ENCODE peak calls at places on chromosome 5, in four cellular contexts. One of them, this sample, is unnamed.

GRCh38 chr5:172972557-172972956 is 11.0 kb upstream of the ATP6V0E1 start:
- DNase-seq in uterus: no peak
- DNase-seq in A549: no peak
- DNase-seq in brain microvascular endothelial cell: no peak
- DNase-seq in this sample: no peak

GRCh38 chr5:129410488-129410887 is 49.6 kb upstream of the ADAMTS19 start:
- DNase-seq in A549: no peak
- DNase-seq in brain microvascular endothelial cell: no peak
- DNase-seq in uterus: no peak
- DNase-seq in this sample: no peak

GRCh38 chr5:96771395-96771794 is 36.4 kb downstream of the ERAP1 start:
- DNase-seq in uterus: no peak
- DNase-seq in A549: no peak
- DNase-seq in brain microvascular endothelial cell: no peak
- DNase-seq in this sample: no peak

GRCh38 chr5:144189800-144190429 is 19.2 kb downstream of the KCTD16 start:
- DNase-seq in brain microvascular endothelial cell: peak
- DNase-seq in A549: peak
- DNase-seq in uterus: no peak
- DNase-seq in this sample: no peak

GRCh38 chr5:139404484-139404840 is 573 bp upstream of the SPATA24 start:
- DNase-seq in brain microvascular endothelial cell: no peak
- DNase-seq in uterus: no peak
- DNase-seq in A549: no peak
- DNase-seq in this sample: no peak

GRCh38 chr5:133238426-133239205 is 186.8 kb downstream of the HSPA4 start:
- DNase-seq in A549: no peak
- DNase-seq in uterus: no peak
- DNase-seq in brain microvascular endothelial cell: no peak
- DNase-seq in this sample: no peak

GRCh38 chr5:94057217-94057616 is 315.8 kb upstream of the POU5F2 start:
- DNase-seq in uterus: no peak
- DNase-seq in A549: no peak
- DNase-seq in brain microvascular endothelial cell: no peak
- DNase-seq in this sample: no peak

GRCh38 chr5:17167171-17167891 is 50.1 kb upstream of the BASP1 start:
- DNase-seq in brain microvascular endothelial cell: no peak
- DNase-seq in uterus: no peak
- DNase-seq in A549: no peak
- DNase-seq in this sample: no peak

GRCh38 chr5:151926186-151926585 is 1.5 kb upstream of the GLRA1 start:
- DNase-seq in brain microvascular endothelial cell: no peak
- DNase-seq in uterus: no peak
- DNase-seq in A549: no peak
- DNase-seq in this sample: no peak

GRCh38 chr5:151924564-151925395 is at the start of gene GLRA1:
- DNase-seq in brain microvascular endothelial cell: peak
- DNase-seq in A549: peak
- DNase-seq in uterus: no peak
- DNase-seq in this sample: peak

GRCh38 chr5:151917931-151918330 is 6.7 kb downstream of the GLRA1 start:
- DNase-seq in uterus: no peak
- DNase-seq in brain microvascular endothelial cell: no peak
- DNase-seq in A549: no peak
- DNase-seq in this sample: no peak

GRCh38 chr5:151925396-151925750 is 722 bp upstream of the GLRA1 start:
- DNase-seq in uterus: no peak
- DNase-seq in brain microvascular endothelial cell: no peak
- DNase-seq in A549: no peak
- DNase-seq in this sample: no peak

DNA sequence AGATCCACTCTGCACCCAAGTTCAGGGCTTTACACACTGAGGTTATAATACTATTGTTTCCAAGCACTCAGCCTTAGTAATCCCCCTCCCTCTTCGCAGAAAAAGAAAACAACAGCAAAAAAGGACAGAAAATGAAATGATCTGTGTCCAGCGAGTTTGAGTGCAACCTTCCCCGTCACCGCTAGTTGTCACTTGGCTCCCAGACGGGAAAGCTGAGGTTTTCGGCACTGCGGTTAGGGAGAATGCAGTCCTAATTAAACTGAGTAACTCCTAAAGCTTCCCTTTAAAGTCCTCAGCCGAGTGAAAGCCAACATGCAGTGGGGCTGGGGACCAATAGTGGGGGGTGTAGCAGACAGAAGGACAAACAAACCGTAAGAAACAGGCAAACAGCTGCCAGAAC is 786 bp downstream of the GLRA1 start:
- DNase-seq in uterus: no peak
- DNase-seq in A549: peak
- DNase-seq in brain microvascular endothelial cell: no peak
- DNase-seq in this sample: no peak
- TF ChIP-seq CTCF in uterus: no peak
- TF ChIP-seq CTCF in A549: no peak
- TF ChIP-seq CTCF in brain microvascular endothelial cell: peak
- TF ChIP-seq CTCF in this sample: no peak

GRCh38 chr5:140432212-140432611 is 30.6 kb downstream of the ANKHD1 start:
- DNase-seq in brain microvascular endothelial cell: no peak
- DNase-seq in A549: no peak
- DNase-seq in uterus: no peak
- DNase-seq in this sample: no peak

GRCh38 chr5:140424135-140424534 is 22.5 kb downstream of the ANKHD1 start:
- DNase-seq in A549: no peak
- DNase-seq in uterus: no peak
- DNase-seq in brain microvascular endothelial cell: peak
- DNase-seq in this sample: no peak

GRCh38 chr5:140432916-140433315 is 31.3 kb downstream of the ANKHD1 start:
- DNase-seq in brain microvascular endothelial cell: no peak
- DNase-seq in A549: no peak
- DNase-seq in uterus: no peak
- DNase-seq in this sample: no peak

GRCh38 chr5:140429724-140430123 is 28.1 kb downstream of the ANKHD1 start:
- DNase-seq in uterus: no peak
- DNase-seq in brain microvascular endothelial cell: no peak
- DNase-seq in A549: no peak
- DNase-seq in this sample: no peak
- TF ChIP-seq CTCF in uterus: no peak
- TF ChIP-seq CTCF in brain microvascular endothelial cell: no peak
- TF ChIP-seq CTCF in A549: no peak
- TF ChIP-seq CTCF in this sample: no peak

GRCh38 chr5:21661129-21661528 is 1192.0 kb downstream of the CDH12 start:
- DNase-seq in A549: no peak
- DNase-seq in brain microvascular endothelial cell: no peak
- DNase-seq in uterus: no peak
- DNase-seq in this sample: no peak

GRCh38 chr5:21665525-21665924 is 1187.6 kb downstream of the CDH12 start:
- DNase-seq in A549: no peak
- DNase-seq in uterus: no peak
- DNase-seq in brain microvascular endothelial cell: no peak
- DNase-seq in this sample: no peak

DNA sequence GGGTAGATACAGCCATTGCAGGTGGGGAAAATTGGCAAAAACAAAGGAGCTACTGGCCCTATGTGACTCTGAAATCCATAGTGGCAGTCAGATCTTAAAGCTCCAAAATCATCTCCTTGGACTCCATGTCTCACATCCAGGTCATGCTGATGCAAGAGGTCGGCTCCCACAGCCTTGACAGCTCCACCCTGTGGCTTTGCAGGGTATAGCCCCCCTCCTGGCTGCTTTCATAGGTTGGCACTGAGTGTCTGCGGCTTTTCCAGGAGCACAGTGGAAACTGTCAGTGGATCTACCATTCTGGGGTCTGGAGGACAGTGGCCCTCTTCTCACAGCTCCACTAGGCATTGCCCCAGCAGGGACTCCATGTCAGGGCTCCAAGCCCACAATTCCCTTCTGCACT is 1190.1 kb downstream of the CDH12 start:
- DNase-seq in A549: no peak
- DNase-seq in brain microvascular endothelial cell: no peak
- DNase-seq in uterus: no peak
- DNase-seq in this sample: no peak
- TF ChIP-seq CTCF in A549: no peak
- TF ChIP-seq CTCF in brain microvascular endothelial cell: peak
- TF ChIP-seq CTCF in uterus: no peak
- TF ChIP-seq CTCF in this sample: no peak

GRCh38 chr5:122776143-122776542 is 1.3 kb downstream of the SNX2 start:
- DNase-seq in A549: no peak
- DNase-seq in uterus: no peak
- DNase-seq in brain microvascular endothelial cell: no peak
- DNase-seq in this sample: no peak

GRCh38 chr5:122774519-122774860 is 390 bp upstream of the SNX2 start:
- DNase-seq in uterus: no peak
- DNase-seq in brain microvascular endothelial cell: no peak
- DNase-seq in A549: peak
- DNase-seq in this sample: no peak

GRCh38 chr5:122775713-122776084 is 819 bp downstream of the SNX2 start:
- DNase-seq in A549: no peak
- DNase-seq in brain microvascular endothelial cell: no peak
- DNase-seq in uterus: no peak
- DNase-seq in this sample: no peak

GRCh38 chr5:122773615-122774014 is 1.3 kb upstream of the SNX2 start:
- DNase-seq in uterus: no peak
- DNase-seq in brain microvascular endothelial cell: no peak
- DNase-seq in A549: no peak
- DNase-seq in this sample: no peak

DNA sequence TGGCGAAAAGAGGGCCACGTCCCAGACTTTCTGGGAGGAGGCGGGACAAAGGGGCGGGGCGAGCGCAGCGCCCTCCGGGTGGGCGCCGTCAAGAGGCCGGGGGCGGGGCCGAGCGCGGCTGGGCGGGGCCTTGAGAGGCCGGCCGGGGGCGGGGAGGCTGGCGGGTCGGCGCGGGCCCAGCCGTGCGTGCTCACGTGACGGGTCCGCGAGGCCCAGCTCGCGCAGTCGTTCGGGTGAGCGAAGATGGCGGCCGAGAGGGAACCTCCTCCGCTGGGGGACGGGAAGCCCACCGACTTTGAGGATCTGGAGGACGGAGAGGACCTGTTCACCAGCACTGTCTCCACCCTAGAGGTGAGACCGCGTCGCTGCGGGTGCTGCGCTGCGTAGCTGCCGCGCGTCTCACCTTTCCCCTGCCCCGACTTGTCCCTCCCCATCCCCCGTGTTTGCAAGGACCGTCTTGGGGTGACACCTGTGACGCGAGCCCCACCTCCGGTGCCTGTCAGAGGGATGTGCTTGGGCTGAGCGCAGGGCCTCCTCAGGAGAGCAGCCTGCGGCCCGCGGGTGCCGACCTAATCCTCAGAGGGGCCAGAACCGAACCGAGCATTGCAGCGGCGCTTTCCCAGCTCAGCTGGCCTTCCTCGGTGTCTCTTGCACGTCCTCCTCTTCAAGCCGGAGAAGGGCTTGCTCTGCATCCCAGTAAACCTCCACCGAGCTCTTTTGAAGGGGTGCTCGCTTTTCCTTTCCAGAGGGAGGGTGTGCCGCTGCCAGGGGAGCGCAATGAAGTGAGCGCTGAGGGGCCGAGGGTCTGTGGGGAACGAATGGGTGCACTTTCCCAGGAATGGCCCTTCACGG is at the start of gene SNX2:
- DNase-seq in uterus: peak
- DNase-seq in brain microvascular endothelial cell: peak
- DNase-seq in A549: peak
- DNase-seq in this sample: peak
- TF ChIP-seq CTCF in uterus: no peak
- TF ChIP-seq CTCF in brain microvascular endothelial cell: peak
- TF ChIP-seq CTCF in A549: no peak
- TF ChIP-seq CTCF in this sample: peak

This sample was measured in osteocyte.